ENCODE peak calls at places on chromosomes 4 and X, in five cellular contexts. W, Y, D, R and Z are unnamed samples.

GRCh38 chrX:45801554-45801953 is 600.9 kb upstream of the DIPK2B start:
- DNase-seq in W (no peak), Y (no peak), D (no peak), R (no peak), Z (no peak)

GRCh38 chr4:80271806-80272205 is 5.3 kb downstream of the FGF5 start:
- DNase-seq in W (no peak), Y (no peak), D (no peak), R (no peak), Z (no peak)

GRCh38 chr4:80221161-80221560 is 23.9 kb downstream of the PRDM8 start:
- DNase-seq in W (no peak), Y (no peak), D (no peak), R (no peak), Z (no peak)

GRCh38 chrX:106894392-106894909 is 8.7 kb downstream of the RIPPLY1 start:
- DNase-seq in W (no peak), Y (peak; percentile 20), D (peak; percentile 6), R (peak; percentile 57), Z (peak; percentile 37)

GRCh38 chrX:1387141-1387776 is 4.7 kb downstream of the SLC25A6 start:
- DNase-seq in W (peak; percentile 67), Y (no peak), D (no peak), R (no peak), Z (no peak)

GRCh38 chrX:55623100-55623499 is at the start of gene FOXR2:
- DNase-seq in W (no peak), Y (no peak), D (no peak), R (no peak), Z (no peak)

GRCh38 chrX:19698125-19698524 is 182.8 kb upstream of the MAP3K15 start:
- DNase-seq in W (no peak), Y (no peak), D (no peak), R (no peak), Z (no peak)

GRCh38 chr4:144174401-144175067 is 34.0 kb upstream of the GYPA start:
- DNase-seq in W (no peak), Y (peak; percentile 18), D (no peak), R (no peak), Z (peak; percentile 49)

GRCh38 chr4:145507636-145508035 is 26.0 kb downstream of the SMAD1 start:
- DNase-seq in W (no peak), Y (no peak), D (no peak), R (no peak), Z (no peak)

GRCh38 chr4:53914313-53915016 is 149.9 kb downstream of the CHIC2 start:
- DNase-seq in W (no peak), Y (no peak), D (no peak), R (no peak), Z (no peak)

GRCh38 chr4:83552924-83553323 is 17.0 kb downstream of the GPAT3 start:
- DNase-seq in W (no peak), Y (no peak), D (no peak), R (no peak), Z (no peak)

GRCh38 chr4:7910721-7911015 is 29.0 kb downstream of the AFAP1 start:
- DNase-seq in W (no peak), Y (no peak), D (no peak), R (no peak), Z (no peak)

GRCh38 chr4:84931961-84932360 is 34.5 kb downstream of the WDFY3 start:
- DNase-seq in W (no peak), Y (no peak), D (no peak), R (no peak), Z (no peak)

GRCh38 chr4:61556277-61556676 is 356.2 kb downstream of the ADGRL3 start:
- DNase-seq in W (no peak), Y (no peak), D (no peak), R (no peak), Z (no peak)

GRCh38 chr4:87180767-87181166 is 39.7 kb downstream of the KLHL8 start:
- DNase-seq in W (no peak), Y (no peak), D (no peak), R (no peak), Z (no peak)

GRCh38 chr4:66575024-66575696 is 904.9 kb upstream of the EPHA5 start:
- DNase-seq in W (no peak), Y (no peak), D (no peak), R (no peak), Z (no peak)

GRCh38 chrX:19823031-19823430 is 64.4 kb downstream of the SH3KBP1 start:
- DNase-seq in W (no peak), Y (no peak), D (no peak), R (no peak), Z (no peak)

GRCh38 chrX:64204252-64204651 is 1.3 kb downstream of the AMER1 start:
- DNase-seq in W (peak; percentile 61), Y (no peak), D (no peak), R (peak; percentile 2), Z (no peak)

GRCh38 chr4:62344915-62345314 is 1144.8 kb downstream of the ADGRL3 start:
- DNase-seq in W (no peak), Y (no peak), D (no peak), R (no peak), Z (no peak)

GRCh38 chrX:46965125-46965758 is 53.0 kb downstream of the JADE3 start:
- DNase-seq in W (no peak), Y (no peak), D (no peak), R (no peak), Z (no peak)

GRCh38 chr4:86011117-86011516 is 348.7 kb downstream of the MAPK10 start:
- DNase-seq in W (no peak), Y (peak; percentile 48), D (no peak), R (no peak), Z (no peak)

GRCh38 chr4:128483816-128484215 is 196.2 kb upstream of the PGRMC2 start:
- DNase-seq in W (no peak), Y (no peak), D (no peak), R (no peak), Z (no peak)

GRCh38 chr4:7244766-7245320 is 52.5 kb downstream of the SORCS2 start:
- DNase-seq in W (no peak), Y (no peak), D (no peak), R (no peak), Z (no peak)

GRCh38 chr4:14581741-14582140 is 420.5 kb upstream of the CPEB2 start:
- DNase-seq in W (no peak), Y (no peak), D (no peak), R (no peak), Z (no peak)

GRCh38 chr4:24010994-24011393 is 121.1 kb upstream of the PPARGC1A start:
- DNase-seq in W (no peak), Y (no peak), D (no peak), R (no peak), Z (no peak)

GRCh38 chrX:68708503-68709290 is 61.2 kb downstream of the STARD8 start:
- DNase-seq in W (no peak), Y (no peak), D (no peak), R (no peak), Z (no peak)

GRCh38 chr4:145565328-145565727 is 53.9 kb upstream of the MMAA start:
- DNase-seq in W (no peak), Y (no peak), D (no peak), R (no peak), Z (no peak)

GRCh38 chr4:158850800-158851644 is 82.2 kb downstream of the FNIP2 start:
- DNase-seq in W (no peak), Y (no peak), D (no peak), R (no peak), Z (peak; percentile 33)

GRCh38 chrX:101257448-101258259 is 33.5 kb downstream of the TAF7L start:
- DNase-seq in W (no peak), Y (no peak), D (no peak), R (no peak), Z (no peak)

GRCh38 chr4:158930573-158930972 is 161.7 kb downstream of the FNIP2 start:
- DNase-seq in W (no peak), Y (no peak), D (no peak), R (no peak), Z (no peak)

GRCh38 chr4:183422962-183423653 is 21.3 kb upstream of the CDKN2AIP start:
- DNase-seq in W (no peak), Y (no peak), D (no peak), R (no peak), Z (no peak)

DNA sequence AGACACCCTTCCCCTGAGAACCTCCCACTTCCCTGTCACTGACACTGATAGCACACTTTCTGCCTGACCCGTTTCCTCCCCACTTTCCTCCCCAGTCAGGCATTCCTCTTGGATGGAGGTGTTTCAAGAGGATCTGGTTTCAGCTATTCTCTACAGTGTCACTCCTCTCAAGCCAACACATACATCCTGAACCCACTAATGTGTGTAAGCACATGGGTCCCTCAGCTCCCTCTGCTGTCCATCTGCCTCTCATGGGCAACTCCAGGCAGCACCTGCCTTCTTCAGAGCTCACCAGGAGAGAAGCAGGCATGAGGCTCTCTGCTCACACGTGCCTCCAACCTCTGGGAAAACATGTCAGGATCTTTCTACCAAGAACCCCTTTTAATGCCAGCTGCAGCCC is 207.6 kb downstream of the NAF1 start:
- DNase-seq in W (no peak), Y (no peak), D (no peak), R (no peak), Z (no peak)
- TF ChIP-seq CTCF in W (no peak), Y (no peak), D (no peak), R (no peak), Z (peak; percentile 10)

GRCh38 chr4:71711985-71712348 is 71.9 kb downstream of the GC start:
- DNase-seq in W (no peak), Y (no peak), D (no peak), R (no peak), Z (no peak)

GRCh38 chr4:71709961-71710360 is 73.9 kb downstream of the GC start:
- DNase-seq in W (no peak), Y (no peak), D (no peak), R (no peak), Z (no peak)

GRCh38 chr4:71711044-71711984 is 72.6 kb downstream of the GC start:
- DNase-seq in W (no peak), Y (no peak), D (no peak), R (no peak), Z (no peak)

GRCh38 chr4:71713611-71714203 is 70.2 kb downstream of the GC start:
- DNase-seq in W (no peak), Y (peak; percentile 9), D (no peak), R (no peak), Z (no peak)
- TF ChIP-seq CTCF in W (peak; percentile 64), Y (peak; percentile 71), D (peak; percentile 52), R (peak; percentile 81), Z (peak; percentile 19)

DNA sequence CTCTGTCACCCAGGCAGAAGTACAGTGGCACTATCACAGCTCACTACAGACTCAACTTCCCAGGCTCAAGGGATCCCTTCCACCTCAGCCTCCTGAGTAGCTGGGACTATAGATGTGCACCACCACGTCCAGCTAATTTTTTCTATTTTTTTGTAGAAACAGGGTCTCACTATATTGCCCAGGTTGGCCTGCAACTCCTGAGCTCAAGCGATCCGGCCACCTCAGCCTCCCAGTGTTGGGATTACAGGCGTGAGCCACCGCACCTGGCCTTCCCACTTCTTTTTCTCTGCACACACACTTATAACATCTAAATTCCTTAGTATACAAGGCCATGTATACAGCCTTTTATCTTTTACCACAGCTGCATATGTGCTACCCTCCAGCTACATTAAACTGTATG is 6.6 kb downstream of the SLC7A3 start:
- DNase-seq in W (no peak), Y (no peak), D (no peak), R (no peak), Z (no peak)
- TF ChIP-seq CTCF in W (no peak), Y (no peak), D (no peak), R (no peak), Z (no peak)

DNA sequence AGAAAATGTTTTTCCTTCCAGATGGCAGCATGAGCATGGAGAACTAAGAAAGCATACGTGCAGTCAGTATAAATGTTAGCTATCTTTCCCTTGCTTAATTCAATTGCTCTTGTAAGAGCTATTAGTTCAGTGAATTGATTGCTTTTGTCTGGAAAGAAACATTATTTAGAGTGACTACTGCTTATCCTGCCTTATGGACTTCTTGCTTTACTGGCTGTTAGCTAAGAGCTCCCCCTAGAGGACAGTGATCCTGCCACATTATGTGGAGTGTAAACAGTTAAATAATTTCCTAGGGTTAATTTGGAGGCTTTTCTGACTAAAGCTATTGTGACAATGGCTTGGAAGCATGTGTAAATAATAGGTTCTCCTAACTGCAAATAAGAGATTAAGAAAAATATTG is 1402.4 kb downstream of the FAM133A start:
- DNase-seq in W (no peak), Y (no peak), D (no peak), R (peak; percentile 17), Z (no peak)
- TF ChIP-seq CTCF in W (peak; percentile 31), Y (no peak), D (no peak), R (peak; percentile 81), Z (peak; percentile 54)